ENCODE peak calls at places on chromosomes 1 and 21, in nine cellular contexts. K is NCI-H345; Q is stimulated activated CD4-positive, alpha-beta T cell treated with anti-CD3 and anti-CD28 coated beads, Interleukin-15, amount 100 ng/mL, for 1 hour; D is RCC 7860; C is iris pigment epithelial cell; F is choroid plexus epithelial cell; T is GM20000; Y is uterus; N is Jurkat, Clone E6-1. O is an unnamed sample.

GRCh38 chr1:159054427-159054826 is 22.1 kb downstream of the AIM2 start:
- DNase-seq in Y (no peak), T (no peak), N (no peak), C (peak), K (no peak), F (peak), D (no peak), Q (no peak), O (no peak)

GRCh38 chr1:190679032-190679431 is 201.4 kb upstream of the BRINP3 start:
- DNase-seq in Y (no peak), T (no peak), F (peak), C (peak), Q (no peak), K (no peak), N (no peak), D (no peak), O (no peak)

GRCh38 chr1:37473431-37474050 is 839 bp upstream of the ZC3H12A start:
- DNase-seq in D (peak), Y (no peak), F (peak), N (peak), Q (no peak), K (peak), C (no peak), T (no peak), O (no peak)

GRCh38 chr1:162994921-162995320 is 74.2 kb upstream of the RGS4 start:
- DNase-seq in C (no peak), T (no peak), D (no peak), K (no peak), N (no peak), Y (no peak), Q (no peak), F (peak), O (no peak)

GRCh38 chr21:31338892-31339368 is 5.1 kb downstream of the TIAM1 start:
- DNase-seq in Y (no peak), F (no peak), Q (no peak), K (no peak), N (no peak), T (no peak), C (no peak), D (no peak), O (no peak)

GRCh38 chr1:99525313-99525712 is 120.6 kb upstream of the PALMD start:
- DNase-seq in C (no peak), K (no peak), Y (no peak), N (no peak), F (no peak), D (no peak), T (no peak), Q (no peak), O (no peak)

GRCh38 chr1:167718926-167719691 is 2.7 kb upstream of the MPZL1 start:
- DNase-seq in D (no peak), K (no peak), Y (no peak), N (no peak), T (no peak), C (no peak), Q (no peak), F (no peak), O (no peak)

GRCh38 chr1:55249646-55250398 is 34.7 kb upstream of the USP24 start:
- DNase-seq in T (no peak), C (no peak), Q (no peak), D (no peak), F (no peak), N (no peak), K (no peak), Y (no peak), O (no peak)

GRCh38 chr21:15953551-15954116 is 223.9 kb downstream of the USP25 start:
- DNase-seq in C (no peak), Y (no peak), N (no peak), Q (no peak), F (peak), D (no peak), T (no peak), K (no peak), O (no peak)

GRCh38 chr1:202018476-202019234 is 8.3 kb downstream of the ELF3 start:
- DNase-seq in Y (no peak), C (peak), T (no peak), K (peak), D (peak), Q (no peak), N (no peak), F (peak), O (no peak)

GRCh38 chr1:56573311-56573710 is 6.1 kb downstream of the PLPP3 start:
- DNase-seq in F (no peak), T (no peak), D (no peak), N (no peak), Q (no peak), K (peak), Y (no peak), C (no peak), O (no peak)

GRCh38 chr1:101108123-101108522 is 82.5 kb upstream of the DPH5 start:
- DNase-seq in K (no peak), Q (no peak), T (no peak), C (no peak), N (no peak), Y (no peak), F (no peak), D (peak), O (no peak)

GRCh38 chr1:57015071-57015470 is 49.3 kb upstream of the C8B start:
- DNase-seq in K (no peak), C (no peak), F (no peak), N (no peak), D (no peak), Q (no peak), T (no peak), Y (no peak), O (no peak)

GRCh38 chr1:245363821-245364220 is 209.0 kb downstream of the KIF26B start:
- DNase-seq in K (no peak), T (no peak), Y (no peak), C (no peak), Q (no peak), N (peak), F (no peak), D (no peak), O (no peak)

GRCh38 chr1:246932366-246932700 is 585 bp upstream of the AHCTF1 start:
- DNase-seq in T (no peak), Y (no peak), Q (no peak), K (no peak), F (no peak), C (no peak), D (no peak), N (no peak), O (no peak)

GRCh38 chr1:2609271-2610035 is 22.9 kb downstream of the PRXL2B start:
- DNase-seq in N (no peak), F (no peak), D (no peak), T (no peak), Q (no peak), Y (no peak), K (no peak), C (no peak), O (no peak)

GRCh38 chr21:45211661-45212060 is 76.0 kb downstream of the POFUT2 start:
- DNase-seq in C (no peak), N (no peak), D (no peak), Y (no peak), T (no peak), F (no peak), K (no peak), Q (no peak), O (no peak)

GRCh38 chr1:170340259-170340658 is 191.7 kb upstream of the GORAB start:
- DNase-seq in C (no peak), D (peak), F (peak), T (no peak), Q (no peak), Y (no peak), N (no peak), K (no peak), O (peak)

GRCh38 chr1:107950434-107950833 is 14.5 kb downstream of the VAV3 start:
- DNase-seq in C (no peak), T (no peak), N (no peak), D (no peak), Y (no peak), F (no peak), Q (no peak), K (no peak), O (no peak)

GRCh38 chr1:207755846-207756692 is 4.2 kb downstream of the CD46 start:
- DNase-seq in N (no peak), C (no peak), T (no peak), K (no peak), Y (no peak), Q (no peak), D (peak), F (no peak), O (no peak)

GRCh38 chr1:7890853-7891252 is 38.0 kb upstream of the UTS2 start:
- DNase-seq in N (no peak), C (no peak), F (no peak), Y (no peak), K (no peak), Q (no peak), D (no peak), T (no peak), O (no peak)

GRCh38 chr1:153532769-153533599 is 2.8 kb downstream of the S100A6 start:
- DNase-seq in K (peak), N (no peak), C (peak), D (peak), T (peak), Q (peak), Y (peak), F (peak), O (peak)

GRCh38 chr1:37410080-37410479 is 64.3 kb upstream of the ZC3H12A start:
- DNase-seq in Y (no peak), C (no peak), Q (no peak), F (no peak), T (no peak), K (no peak), N (no peak), D (no peak), O (no peak)

GRCh38 chr1:6743189-6744101 is 41.8 kb upstream of the CAMTA1 start:
- DNase-seq in K (no peak), N (no peak), Q (no peak), C (peak), T (peak), D (peak), F (peak), Y (peak), O (peak)

GRCh38 chr1:80533178-80533577 is 1267.6 kb upstream of the ADGRL2 start:
- DNase-seq in F (no peak), Q (no peak), D (peak), N (no peak), T (no peak), C (no peak), K (no peak), Y (no peak), O (no peak)

GRCh38 chr1:85047472-85048295 is 616 bp downstream of the MCOLN3 start:
- DNase-seq in F (no peak), K (peak), Y (peak), D (no peak), Q (no peak), N (no peak), T (peak), C (no peak), O (no peak)

GRCh38 chr21:25845729-25846256 is 111.0 kb downstream of the GABPA start:
- DNase-seq in N (no peak), Y (no peak), K (peak), C (no peak), D (no peak), T (peak), Q (no peak), F (no peak), O (no peak)

GRCh38 chr1:159800177-159800935 is 1.8 kb upstream of the FCRL6 start:
- DNase-seq in K (no peak), Y (no peak), Q (no peak), F (no peak), D (no peak), N (peak), C (no peak), T (no peak), O (no peak)

O was measured in brain microvascular endothelial cell.